ENCODE peak calls at places on chromosomes 3 and 15, in seven cellular contexts. H, C, V, M, Z, Q and W are unnamed samples.

GRCh38 chr3:52402706-52403270 is 42.1 kb downstream of the SEMA3G start:
- DNase-seq in H (peak), C (no peak), V (no peak), M (no peak), Z (no peak), Q (no peak), W (no peak)

GRCh38 chr15:91553455-91553854 is 300.1 kb upstream of the SLCO3A1 start:
- DNase-seq in H (no peak), C (no peak), V (no peak), M (no peak), Z (peak), Q (no peak), W (no peak)

GRCh38 chr3:165895919-165896318 is 58.7 kb upstream of the BCHE start:
- DNase-seq in H (no peak), C (peak), V (no peak), M (no peak), Z (peak), Q (peak), W (no peak)

GRCh38 chr3:182837855-182838454 is 44.7 kb downstream of the ATP11B start:
- DNase-seq in H (no peak), C (no peak), V (no peak), M (no peak), Z (peak), Q (peak), W (no peak)

GRCh38 chr15:92271179-92271578 is 122.5 kb upstream of the ST8SIA2 start:
- DNase-seq in H (no peak), C (no peak), V (no peak), M (no peak), Z (no peak), Q (no peak), W (no peak)

GRCh38 chr3:196969660-196970546 is 1.3 kb upstream of the PIGZ start:
- DNase-seq in H (no peak), C (no peak), V (peak), M (peak), Z (peak), Q (peak), W (peak)

GRCh38 chr3:175260145-175260794 is 401.1 kb downstream of the NAALADL2 start:
- DNase-seq in H (no peak), C (no peak), V (no peak), M (no peak), Z (no peak), Q (no peak), W (no peak)

GRCh38 chr3:191380001-191380400 is 49.7 kb upstream of the UTS2B start:
- DNase-seq in H (no peak), C (no peak), V (no peak), M (no peak), Z (no peak), Q (no peak), W (no peak)

GRCh38 chr15:83854950-83855707 is 201.2 kb downstream of the ADAMTSL3 start:
- DNase-seq in H (no peak), C (no peak), V (no peak), M (no peak), Z (no peak), Q (no peak), W (no peak)

GRCh38 chr3:48931944-48932580 is 13.4 kb downstream of the ARIH2 start:
- DNase-seq in H (no peak), C (no peak), V (no peak), M (no peak), Z (no peak), Q (no peak), W (no peak)

GRCh38 chr15:74011610-74012009 is 17.1 kb downstream of the PML start:
- DNase-seq in H (no peak), C (no peak), V (no peak), M (peak), Z (no peak), Q (no peak), W (peak)

GRCh38 chr3:98894791-98895576 is 6.5 kb downstream of the DCBLD2 start:
- DNase-seq in H (no peak), C (no peak), V (no peak), M (no peak), Z (no peak), Q (no peak), W (no peak)
- H3K4me3 ChIP-seq in H (no peak), C (peak), V (no peak), M (no peak), Z (no peak), Q (no peak), W (no peak)

GRCh38 chr3:171867976-171868375 is 24.8 kb downstream of the TMEM212 start:
- DNase-seq in H (no peak), C (peak), V (no peak), M (no peak), Z (peak), Q (peak), W (no peak)

GRCh38 chr3:171874251-171874679 is 31.1 kb downstream of the TMEM212 start:
- DNase-seq in H (no peak), C (no peak), V (no peak), M (no peak), Z (no peak), Q (no peak), W (no peak)

GRCh38 chr3:171874879-171875278 is 31.7 kb downstream of the TMEM212 start:
- DNase-seq in H (no peak), C (no peak), V (no peak), M (no peak), Z (no peak), Q (no peak), W (no peak)

GRCh38 chr3:171873561-171873960 is 30.4 kb downstream of the TMEM212 start:
- DNase-seq in H (no peak), C (no peak), V (no peak), M (no peak), Z (no peak), Q (no peak), W (no peak)

GRCh38 chr3:171871392-171872274 is 28.5 kb downstream of the TMEM212 start:
- DNase-seq in H (no peak), C (no peak), V (no peak), M (no peak), Z (no peak), Q (no peak), W (no peak)
- H3K4me3 ChIP-seq in H (no peak), C (no peak), V (no peak), M (no peak), Z (no peak), Q (no peak), W (no peak)

GRCh38 chr15:41495736-41496599 is 2.3 kb downstream of the ITPKA start:
- DNase-seq in H (no peak), C (no peak), V (no peak), M (peak), Z (peak), Q (no peak), W (peak)
- H3K4me3 ChIP-seq in H (peak), C (no peak), V (no peak), M (peak), Z (peak), Q (no peak), W (peak)

DNA sequence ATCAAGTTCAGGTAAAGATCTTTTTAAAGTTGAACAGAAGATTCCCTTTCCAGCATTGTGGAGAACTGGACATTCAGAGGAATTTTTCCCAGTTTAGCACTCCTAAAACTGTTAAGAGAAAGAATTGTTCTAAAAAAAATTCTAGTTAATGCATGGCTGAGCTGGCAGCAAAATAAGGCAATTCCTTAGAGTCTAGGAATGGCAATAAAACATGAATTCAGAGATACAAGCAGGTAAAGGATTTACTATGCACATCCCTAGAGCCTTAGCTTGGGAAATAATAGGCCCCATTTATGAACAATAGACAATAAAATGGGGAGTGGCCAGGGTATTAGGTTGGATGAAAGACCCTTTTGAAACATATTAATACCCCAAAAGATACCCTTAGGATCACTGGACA is 116.9 kb downstream of the STAC start:
- DNase-seq in H (no peak), C (no peak), V (no peak), M (no peak), Z (no peak), Q (no peak), W (no peak)
- H3K4me3 ChIP-seq in H (no peak), C (no peak), V (no peak), M (no peak), Z (no peak), Q (no peak), W (no peak)

DNA sequence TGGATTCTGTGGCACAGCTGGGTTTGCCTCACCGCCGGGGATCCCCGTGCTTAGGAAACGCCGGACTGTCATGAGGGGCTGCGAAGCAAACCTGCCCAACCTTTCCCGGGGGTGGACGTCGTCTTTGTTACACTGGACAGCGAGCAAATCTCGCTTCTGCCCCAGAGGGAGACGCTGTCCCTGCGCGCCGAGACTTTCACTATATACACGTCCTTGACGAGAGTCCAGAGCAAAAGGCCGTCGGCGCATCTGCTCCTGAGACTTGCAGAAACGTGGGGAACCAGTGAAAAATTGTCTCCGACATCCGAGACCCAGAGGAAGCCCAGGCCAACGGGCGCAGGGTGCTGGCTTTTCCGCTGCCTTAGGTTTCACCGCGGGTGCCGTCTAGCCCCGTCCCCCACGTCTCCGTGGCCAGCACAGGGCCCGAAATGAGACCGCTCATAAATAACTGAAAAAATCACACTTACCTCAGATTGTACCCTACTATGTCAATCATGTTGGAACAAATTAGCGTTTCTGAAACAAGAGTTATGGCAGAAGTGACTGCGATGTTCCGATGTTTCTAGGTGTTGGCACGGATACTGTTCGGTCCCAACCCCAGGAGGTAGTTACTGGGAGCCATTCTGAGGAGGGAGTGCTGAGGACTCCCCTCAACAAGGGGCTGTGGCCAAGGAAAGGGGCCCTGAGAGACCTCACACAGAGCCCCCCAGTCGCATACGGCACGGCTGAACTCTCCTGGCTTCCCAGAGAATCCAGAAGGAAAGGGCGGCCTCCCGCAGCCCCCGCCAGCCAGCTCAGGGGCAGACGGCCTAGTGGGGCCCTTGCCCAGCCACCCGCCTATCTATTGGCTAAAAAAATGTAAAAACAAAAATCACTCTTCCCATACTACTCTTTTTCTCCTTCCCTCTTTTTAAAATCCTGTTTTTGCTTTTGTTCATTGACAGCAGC is 14.4 kb upstream of the MUC4 start:
- DNase-seq in H (no peak), C (no peak), V (no peak), M (no peak), Z (no peak), Q (no peak), W (no peak)
- H3K4me3 ChIP-seq in H (no peak), C (no peak), V (no peak), M (no peak), Z (no peak), Q (no peak), W (no peak)

DNA sequence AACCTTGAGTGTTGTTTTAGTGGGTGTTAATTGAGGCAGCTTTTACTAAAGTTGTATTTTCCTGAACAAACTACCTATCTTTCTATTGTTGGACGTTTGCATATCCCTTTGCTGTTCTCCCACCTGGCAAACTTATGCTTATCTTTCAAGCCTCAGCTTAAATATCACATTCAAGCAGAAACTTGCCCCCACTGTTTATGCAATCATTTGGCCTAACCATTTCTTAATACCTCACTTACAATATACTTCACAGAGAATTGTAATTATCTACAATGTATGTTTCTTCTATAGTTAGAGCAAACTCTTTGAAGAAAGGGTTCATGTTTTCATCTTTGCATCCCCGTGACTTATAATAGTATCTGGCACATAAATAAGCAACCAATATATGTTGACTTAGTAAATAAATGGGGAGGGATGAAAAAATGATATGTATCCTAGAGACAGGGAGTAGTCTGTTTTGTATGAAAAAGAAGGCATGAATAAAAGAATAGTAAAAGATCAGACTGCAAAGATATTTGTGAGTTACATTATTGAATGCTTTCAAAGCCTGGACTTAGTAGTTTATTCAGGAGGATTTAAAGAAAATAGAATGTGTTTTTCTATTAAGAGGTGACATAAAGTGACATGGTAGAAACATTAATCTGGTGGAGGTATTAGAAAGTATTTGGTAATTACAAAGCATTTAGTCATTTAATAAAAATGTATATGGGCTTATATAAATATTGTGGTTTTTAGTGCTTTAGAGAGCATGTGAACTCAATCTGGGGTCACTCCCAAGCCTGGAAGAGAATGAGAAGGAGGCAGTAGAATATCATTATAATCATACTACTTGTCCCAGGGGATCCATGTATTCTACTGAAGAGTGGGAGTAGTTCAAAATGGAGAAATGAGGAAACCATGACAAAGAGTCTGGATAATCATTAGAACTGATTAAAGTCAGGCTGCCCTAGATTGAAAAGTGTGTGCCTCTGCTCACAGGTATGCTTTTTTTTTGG is 60.0 kb upstream of the DCBLD2 start:
- DNase-seq in H (no peak), C (no peak), V (no peak), M (no peak), Z (no peak), Q (no peak), W (no peak)
- H3K4me3 ChIP-seq in H (no peak), C (no peak), V (no peak), M (no peak), Z (no peak), Q (no peak), W (no peak)

GRCh38 chr3:66441692-66442091 is 59.1 kb downstream of the LRIG1 start:
- DNase-seq in H (no peak), C (no peak), V (no peak), M (no peak), Z (no peak), Q (no peak), W (no peak)
- H3K4me3 ChIP-seq in H (no peak), C (no peak), V (no peak), M (no peak), Z (no peak), Q (no peak), W (no peak)

GRCh38 chr3:32502944-32503286 is 263 bp upstream of the CMTM6 start:
- DNase-seq in H (no peak), C (no peak), V (no peak), M (no peak), Z (no peak), Q (no peak), W (no peak)
- H3K4me3 ChIP-seq in H (peak), C (peak), V (peak), M (peak), Z (peak), Q (peak), W (peak)

GRCh38 chr3:75906555-75907112 is 121.3 kb upstream of the ZNF717 start:
- DNase-seq in H (no peak), C (no peak), V (no peak), M (no peak), Z (peak), Q (no peak), W (no peak)
- H3K4me3 ChIP-seq in H (no peak), C (no peak), V (no peak), M (no peak), Z (peak), Q (no peak), W (no peak)

GRCh38 chr3:10469406-10470119 is 35.8 kb downstream of the ATP2B2 start:
- DNase-seq in H (no peak), C (no peak), V (no peak), M (no peak), Z (peak), Q (no peak), W (no peak)

GRCh38 chr3:10470666-10471336 is 34.6 kb downstream of the ATP2B2 start:
- DNase-seq in H (no peak), C (no peak), V (no peak), M (no peak), Z (peak), Q (no peak), W (no peak)

GRCh38 chr3:10472877-10473440 is 32.4 kb downstream of the ATP2B2 start:
- DNase-seq in H (no peak), C (no peak), V (no peak), M (no peak), Z (no peak), Q (no peak), W (no peak)

GRCh38 chr3:10470120-10470665 is 35.2 kb downstream of the ATP2B2 start:
- DNase-seq in H (no peak), C (no peak), V (no peak), M (no peak), Z (no peak), Q (no peak), W (no peak)

GRCh38 chr3:10471337-10471721 is 34.1 kb downstream of the ATP2B2 start:
- DNase-seq in H (no peak), C (no peak), V (no peak), M (no peak), Z (peak), Q (peak), W (no peak)
- H3K4me3 ChIP-seq in H (no peak), C (no peak), V (no peak), M (no peak), Z (peak), Q (no peak), W (no peak)